ENCODE peak calls at places on chromosomes 4 and X, in ten cellular contexts. Q is brain microvascular endothelial cell; R is left ventricle myocardium inferior; A is ovary; F is upper lobe of right lung; L is CD4-positive, alpha-beta T cell; U is GM23248; S is lower lobe of right lung; X is tibial artery; D is sigmoid colon. H is an unnamed sample.

GRCh38 chrX:154791467-154791866 is 13.8 kb downstream of the MPP1 start:
- DNase-seq in Q (no peak), R (no peak), A (no peak), F (no peak), L (no peak), U (no peak), S (no peak), X (no peak), D (no peak), H (no peak)

GRCh38 chr4:106604319-106605051 is 235.9 kb upstream of the GIMD1 start:
- DNase-seq in Q (no peak), R (no peak), A (no peak), F (peak; percentile 57), L (no peak), U (no peak), S (no peak), X (no peak), D (no peak), H (no peak)

GRCh38 chrX:151830911-151831310 is 81.8 kb upstream of the MAGEA4 start:
- DNase-seq in Q (peak; percentile 7), R (no peak), A (no peak), F (no peak), L (no peak), U (no peak), S (peak; percentile 41), X (no peak), D (no peak), H (no peak)

GRCh38 chrX:9336501-9336900 is 128.4 kb upstream of the TBL1X start:
- DNase-seq in Q (no peak), R (no peak), A (no peak), F (no peak), L (no peak), U (no peak), S (no peak), X (no peak), D (no peak), H (no peak)

GRCh38 chr4:156779774-156780173 is 191.8 kb downstream of the PDGFC start:
- DNase-seq in Q (peak; percentile 77), R (no peak), A (no peak), F (no peak), L (no peak), U (peak; percentile 81), S (no peak), X (no peak), D (no peak), H (no peak)

GRCh38 chr4:111562811-111563210 is 582.4 kb upstream of the FAM241A start:
- DNase-seq in Q (no peak), R (no peak), A (no peak), F (no peak), L (no peak), U (peak; percentile 79), S (no peak), X (no peak), D (no peak), H (no peak)

GRCh38 chr4:150366487-150366999 is 215.4 kb upstream of the MAB21L2 start:
- DNase-seq in Q (no peak), R (no peak), A (no peak), F (no peak), L (no peak), U (no peak), S (no peak), X (no peak), D (no peak), H (no peak)

GRCh38 chr4:163941221-163941865 is 446.9 kb downstream of the TMA16 start:
- DNase-seq in Q (no peak), R (no peak), A (no peak), F (no peak), L (no peak), U (no peak), S (no peak), X (no peak), D (no peak), H (no peak)

GRCh38 chrX:141405878-141406492 is 163.7 kb upstream of the SPANXC start:
- DNase-seq in Q (peak; percentile 15), R (no peak), A (no peak), F (no peak), L (no peak), U (peak; percentile 52), S (no peak), X (no peak), D (no peak), H (no peak)

GRCh38 chrX:80335062-80335830 is 85.0 kb upstream of the TENT5D start:
- DNase-seq in Q (no peak), R (peak; percentile 26), A (peak; percentile 74), F (peak; percentile 76), L (peak; percentile 7), U (peak; percentile 21), S (peak; percentile 49), X (peak; percentile 18), D (peak; percentile 66), H (no peak)

GRCh38 chr4:169975131-169975836 is 50.9 kb downstream of the MFAP3L start:
- DNase-seq in Q (no peak), R (no peak), A (no peak), F (no peak), L (no peak), U (peak; percentile 62), S (no peak), X (no peak), D (no peak), H (no peak)

GRCh38 chr4:53175640-53176039 is 190.2 kb downstream of the SCFD2 start:
- DNase-seq in Q (no peak), R (no peak), A (no peak), F (no peak), L (no peak), U (no peak), S (no peak), X (no peak), D (no peak), H (no peak)

DNA sequence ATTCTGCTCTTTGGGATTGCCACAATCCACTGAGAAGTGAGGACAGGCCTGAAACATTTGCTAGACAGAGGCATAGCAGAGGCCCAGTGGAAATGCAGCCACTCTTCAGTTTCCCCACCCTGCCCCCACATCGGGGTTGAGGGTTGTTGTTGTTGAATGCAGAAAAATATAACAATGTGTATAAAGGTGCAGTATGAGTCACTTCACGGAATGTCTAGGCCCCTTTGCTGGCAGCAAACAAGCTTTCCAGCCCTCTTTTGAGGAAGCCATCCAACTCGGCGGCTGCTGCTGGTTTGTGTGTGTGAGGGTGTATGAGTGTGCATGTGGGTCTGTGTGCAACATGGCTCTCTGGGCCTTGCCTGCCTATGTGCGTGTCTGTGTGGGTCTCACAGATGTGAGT is 8.1 kb upstream of the ELF4 start:
- DNase-seq in Q (peak; percentile 54), R (no peak), A (peak; percentile 62), F (no peak), L (peak; percentile 30), U (peak; percentile 70), S (no peak), X (no peak), D (no peak), H (no peak)
- H3K27ac ChIP-seq in Q (peak overlapping the region; percentile 17), R (peak overlapping the region; percentile 78), A (no peak overlapping the region), F (no peak overlapping the region), L (no peak overlapping the region), U (peak overlapping the region; percentile 75), S (no peak overlapping the region), X (peak overlapping the region; percentile 75), D (peak overlapping the region; percentile 25), H (no peak overlapping the region)

GRCh38 chr4:186068581-186069402 is at the start of gene TLR3:
- DNase-seq in Q (peak; percentile 20), R (no peak), A (no peak), F (no peak), L (no peak), U (peak; percentile 61), S (no peak), X (no peak), D (no peak), H (no peak)
- H3K27ac ChIP-seq in Q (no peak within 1 kb of the TSS), R (peak within 1 kb of the TSS; percentile 58), A (no peak within 1 kb of the TSS), F (peak within 1 kb of the TSS; percentile 76), L (no peak within 1 kb of the TSS), U (no peak within 1 kb of the TSS), S (peak within 1 kb of the TSS; percentile 81), X (peak within 1 kb of the TSS; percentile 63), D (peak within 1 kb of the TSS; percentile 58), H (peak within 1 kb of the TSS; percentile 28)

GRCh38 chr4:154741131-154741530 is 2.7 kb upstream of the LRAT start:
- DNase-seq in Q (no peak), R (no peak), A (no peak), F (no peak), L (no peak), U (no peak), S (no peak), X (no peak), D (no peak), H (no peak)

GRCh38 chr4:154744341-154744948 is 645 bp downstream of the LRAT start:
- DNase-seq in Q (no peak), R (no peak), A (no peak), F (no peak), L (no peak), U (no peak), S (no peak), X (no peak), D (no peak), H (no peak)

GRCh38 chr4:154743683-154744340 is at the start of gene LRAT:
- DNase-seq in Q (no peak), R (peak; percentile 21), A (no peak), F (peak; percentile 88), L (peak; percentile 8), U (peak; percentile 17), S (peak; percentile 79), X (no peak), D (peak; percentile 73), H (no peak)

GRCh38 chr4:154740462-154740861 is 3.3 kb upstream of the LRAT start:
- DNase-seq in Q (no peak), R (no peak), A (no peak), F (no peak), L (no peak), U (no peak), S (no peak), X (no peak), D (no peak), H (no peak)

GRCh38 chr4:154741877-154742851 is 1.6 kb upstream of the LRAT start:
- DNase-seq in Q (no peak), R (no peak), A (no peak), F (no peak), L (no peak), U (peak; percentile 14), S (no peak), X (no peak), D (no peak), H (no peak)
- H3K27ac ChIP-seq in Q (no peak overlapping the region), R (no peak overlapping the region), A (no peak overlapping the region), F (no peak overlapping the region), L (no peak overlapping the region), U (no peak overlapping the region), S (no peak overlapping the region), X (no peak overlapping the region), D (no peak overlapping the region), H (no peak overlapping the region)

DNA sequence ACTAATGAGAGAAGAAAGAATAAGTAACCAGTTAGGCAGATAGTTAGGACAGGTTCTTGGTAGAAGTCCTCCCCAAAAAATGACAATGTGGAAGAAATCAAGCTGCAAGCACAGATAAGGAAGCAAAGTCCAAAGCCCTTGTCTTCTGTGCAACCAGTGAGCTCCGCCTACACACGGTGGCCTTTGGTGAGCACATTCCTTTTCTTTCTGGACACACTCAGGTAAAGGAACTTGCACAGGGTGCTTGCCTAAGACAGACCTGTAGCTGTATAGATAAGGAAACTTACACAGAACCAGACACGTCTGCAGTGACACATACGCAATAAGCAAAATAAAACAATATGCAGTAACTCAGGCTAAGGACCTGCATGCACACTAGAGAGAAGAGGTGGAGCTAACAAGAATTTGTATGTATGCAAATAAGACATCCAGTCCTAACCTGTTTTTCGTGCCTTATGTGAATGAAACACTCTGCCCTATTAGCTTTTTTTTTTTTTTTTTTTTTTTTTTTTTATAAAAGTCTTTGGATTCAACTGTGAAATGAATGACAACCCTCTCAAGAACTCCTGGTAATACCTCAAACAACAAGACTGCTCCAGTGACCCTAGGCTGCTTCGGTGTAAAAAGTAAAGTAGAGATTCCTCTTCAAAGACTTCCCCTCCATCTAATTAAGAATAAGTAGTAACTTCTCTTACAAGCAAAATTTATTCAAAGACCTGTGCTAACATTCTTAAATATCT is 48.8 kb downstream of the UGT2B10 start:
- DNase-seq in Q (no peak), R (no peak), A (no peak), F (no peak), L (no peak), U (no peak), S (no peak), X (no peak), D (no peak), H (no peak)
- H3K27ac ChIP-seq in Q (no peak overlapping the region), R (no peak overlapping the region), A (no peak overlapping the region), F (no peak overlapping the region), L (no peak overlapping the region), U (no peak overlapping the region), S (no peak overlapping the region), X (no peak overlapping the region), D (no peak overlapping the region), H (no peak overlapping the region)

H was measured in caudate nucleus.